ENCODE peak calls at places on chromosomes 12 and 14, in seven cellular contexts. One of them, this sample, is unnamed.

GRCh38 chr12:93126069-93126474 is 197.0 kb upstream of the EEA1 start:
- DNase-seq in neuronal stem cell: no peak
- DNase-seq in H1: no peak
- DNase-seq in mesenchymal stem cell: no peak
- DNase-seq in H9: no peak
- DNase-seq in IMR-90: no peak
- DNase-seq in mesendoderm: no peak
- DNase-seq in this sample: no peak

GRCh38 chr14:101950516-101951215 is 13.7 kb upstream of the DYNC1H1 start:
- DNase-seq in H9: no peak
- DNase-seq in mesendoderm: no peak
- DNase-seq in IMR-90: no peak
- DNase-seq in mesenchymal stem cell: no peak
- DNase-seq in H1: no peak
- DNase-seq in neuronal stem cell: no peak
- DNase-seq in this sample: no peak

GRCh38 chr12:58105225-58106119 is 164.1 kb downstream of the ATP23 start:
- DNase-seq in mesenchymal stem cell: peak; percentile 4
- DNase-seq in mesendoderm: peak; percentile 24
- DNase-seq in neuronal stem cell: no peak
- DNase-seq in IMR-90: peak; percentile 7
- DNase-seq in H9: no peak
- DNase-seq in H1: no peak
- DNase-seq in this sample: no peak

GRCh38 chr14:55438066-55438683 is 2.2 kb downstream of the TBPL2 start:
- DNase-seq in mesendoderm: peak; percentile 52
- DNase-seq in neuronal stem cell: peak; percentile 29
- DNase-seq in H9: no peak
- DNase-seq in IMR-90: peak; percentile 73
- DNase-seq in H1: no peak
- DNase-seq in mesenchymal stem cell: peak; percentile 57
- DNase-seq in this sample: peak; percentile 33

GRCh38 chr14:76924363-76925151 is 98.3 kb downstream of the LRRC74A start:
- DNase-seq in neuronal stem cell: peak; percentile 64
- DNase-seq in IMR-90: no peak
- DNase-seq in mesendoderm: peak; percentile 97
- DNase-seq in H9: peak; percentile 95
- DNase-seq in mesenchymal stem cell: peak; percentile 60
- DNase-seq in H1: peak; percentile 87
- DNase-seq in this sample: no peak

GRCh38 chr12:3998968-3999792 is 126.0 kb upstream of the PARP11 start:
- DNase-seq in H9: no peak
- DNase-seq in H1: no peak
- DNase-seq in IMR-90: no peak
- DNase-seq in mesenchymal stem cell: no peak
- DNase-seq in mesendoderm: peak; percentile 90
- DNase-seq in neuronal stem cell: no peak
- DNase-seq in this sample: peak; percentile 96

GRCh38 chr12:113649256-113649830 is 177.7 kb upstream of the LHX5 start:
- DNase-seq in mesenchymal stem cell: no peak
- DNase-seq in H9: no peak
- DNase-seq in H1: no peak
- DNase-seq in mesendoderm: no peak
- DNase-seq in IMR-90: no peak
- DNase-seq in neuronal stem cell: no peak
- DNase-seq in this sample: no peak

GRCh38 chr12:2297004-2297403 is 244.2 kb downstream of the CACNA1C start:
- DNase-seq in H1: no peak
- DNase-seq in H9: no peak
- DNase-seq in neuronal stem cell: no peak
- DNase-seq in mesendoderm: no peak
- DNase-seq in mesenchymal stem cell: no peak
- DNase-seq in IMR-90: no peak
- DNase-seq in this sample: no peak

GRCh38 chr14:91063119-91063518 is 2.7 kb upstream of the RPS6KA5 start:
- DNase-seq in mesenchymal stem cell: no peak
- DNase-seq in mesendoderm: no peak
- DNase-seq in H1: no peak
- DNase-seq in neuronal stem cell: no peak
- DNase-seq in IMR-90: no peak
- DNase-seq in H9: no peak
- DNase-seq in this sample: no peak

GRCh38 chr14:97107760-97108159 is 310.6 kb downstream of the VRK1 start:
- DNase-seq in neuronal stem cell: no peak
- DNase-seq in H1: no peak
- DNase-seq in H9: no peak
- DNase-seq in IMR-90: no peak
- DNase-seq in mesendoderm: no peak
- DNase-seq in mesenchymal stem cell: no peak
- DNase-seq in this sample: peak; percentile 18

GRCh38 chr12:115224031-115224430 is 540.1 kb upstream of the TBX3 start:
- DNase-seq in mesenchymal stem cell: no peak
- DNase-seq in H1: no peak
- DNase-seq in mesendoderm: no peak
- DNase-seq in H9: no peak
- DNase-seq in neuronal stem cell: peak; percentile 12
- DNase-seq in IMR-90: no peak
- DNase-seq in this sample: no peak
- H3K18ac ChIP-seq in mesenchymal stem cell: no peak overlapping the region
- H3K18ac ChIP-seq in H1: no peak overlapping the region
- H3K18ac ChIP-seq in mesendoderm: no peak overlapping the region
- H3K18ac ChIP-seq in H9: no peak overlapping the region
- H3K18ac ChIP-seq in neuronal stem cell: no peak overlapping the region
- H3K18ac ChIP-seq in IMR-90: no peak overlapping the region
- H3K18ac ChIP-seq in this sample: no peak overlapping the region

GRCh38 chr14:88184956-88185355 is 138.1 kb downstream of the KCNK10 start:
- DNase-seq in H1: no peak
- DNase-seq in IMR-90: no peak
- DNase-seq in neuronal stem cell: no peak
- DNase-seq in mesendoderm: no peak
- DNase-seq in H9: no peak
- DNase-seq in mesenchymal stem cell: no peak
- DNase-seq in this sample: no peak
- H2AK5ac ChIP-seq in H1: no peak overlapping the region
- H2AK5ac ChIP-seq in IMR-90: no peak overlapping the region
- H2AK5ac ChIP-seq in neuronal stem cell: no peak overlapping the region
- H2AK5ac ChIP-seq in mesendoderm: no peak overlapping the region
- H2AK5ac ChIP-seq in H9: no peak overlapping the region
- H2AK5ac ChIP-seq in mesenchymal stem cell: no peak overlapping the region
- H2AK5ac ChIP-seq in this sample: no peak overlapping the region

GRCh38 chr12:132496710-132497109 is 6.8 kb downstream of the FBRSL1 start:
- DNase-seq in neuronal stem cell: no peak
- DNase-seq in IMR-90: no peak
- DNase-seq in H1: no peak
- DNase-seq in mesenchymal stem cell: no peak
- DNase-seq in H9: no peak
- DNase-seq in mesendoderm: no peak
- DNase-seq in this sample: no peak

GRCh38 chr12:132494294-132495164 is 4.6 kb downstream of the FBRSL1 start:
- DNase-seq in mesenchymal stem cell: no peak
- DNase-seq in H1: no peak
- DNase-seq in neuronal stem cell: no peak
- DNase-seq in H9: no peak
- DNase-seq in IMR-90: no peak
- DNase-seq in mesendoderm: no peak
- DNase-seq in this sample: peak; percentile 94

GRCh38 chr12:132496270-132496669 is 6.3 kb downstream of the FBRSL1 start:
- DNase-seq in mesendoderm: no peak
- DNase-seq in neuronal stem cell: no peak
- DNase-seq in H9: no peak
- DNase-seq in mesenchymal stem cell: no peak
- DNase-seq in H1: no peak
- DNase-seq in IMR-90: no peak
- DNase-seq in this sample: no peak

GRCh38 chr12:132495165-132495544 is 5.2 kb downstream of the FBRSL1 start:
- DNase-seq in neuronal stem cell: no peak
- DNase-seq in H1: no peak
- DNase-seq in mesenchymal stem cell: no peak
- DNase-seq in H9: no peak
- DNase-seq in IMR-90: no peak
- DNase-seq in mesendoderm: no peak
- DNase-seq in this sample: no peak

GRCh38 chr12:132495629-132496207 is 5.8 kb downstream of the FBRSL1 start:
- DNase-seq in H9: no peak
- DNase-seq in mesenchymal stem cell: no peak
- DNase-seq in H1: no peak
- DNase-seq in mesendoderm: no peak
- DNase-seq in IMR-90: no peak
- DNase-seq in neuronal stem cell: no peak
- DNase-seq in this sample: no peak
- H3K18ac ChIP-seq in H9: no peak overlapping the region
- H3K18ac ChIP-seq in mesenchymal stem cell: no peak overlapping the region
- H3K18ac ChIP-seq in H1: no peak overlapping the region
- H3K18ac ChIP-seq in mesendoderm: no peak overlapping the region
- H3K18ac ChIP-seq in IMR-90: no peak overlapping the region
- H3K18ac ChIP-seq in neuronal stem cell: peak overlapping the region; percentile 48
- H3K18ac ChIP-seq in this sample: peak overlapping the region; percentile 62

GRCh38 chr12:72307229-72307628 is 35.1 kb downstream of the TRHDE start:
- DNase-seq in mesendoderm: no peak
- DNase-seq in mesenchymal stem cell: no peak
- DNase-seq in neuronal stem cell: no peak
- DNase-seq in H9: no peak
- DNase-seq in IMR-90: no peak
- DNase-seq in H1: no peak
- DNase-seq in this sample: peak; percentile 54
- H2AK5ac ChIP-seq in mesendoderm: no peak overlapping the region
- H2AK5ac ChIP-seq in mesenchymal stem cell: no peak overlapping the region
- H2AK5ac ChIP-seq in neuronal stem cell: no peak overlapping the region
- H2AK5ac ChIP-seq in H9: no peak overlapping the region
- H2AK5ac ChIP-seq in IMR-90: no peak overlapping the region
- H2AK5ac ChIP-seq in H1: no peak overlapping the region
- H2AK5ac ChIP-seq in this sample: no peak overlapping the region

DNA sequence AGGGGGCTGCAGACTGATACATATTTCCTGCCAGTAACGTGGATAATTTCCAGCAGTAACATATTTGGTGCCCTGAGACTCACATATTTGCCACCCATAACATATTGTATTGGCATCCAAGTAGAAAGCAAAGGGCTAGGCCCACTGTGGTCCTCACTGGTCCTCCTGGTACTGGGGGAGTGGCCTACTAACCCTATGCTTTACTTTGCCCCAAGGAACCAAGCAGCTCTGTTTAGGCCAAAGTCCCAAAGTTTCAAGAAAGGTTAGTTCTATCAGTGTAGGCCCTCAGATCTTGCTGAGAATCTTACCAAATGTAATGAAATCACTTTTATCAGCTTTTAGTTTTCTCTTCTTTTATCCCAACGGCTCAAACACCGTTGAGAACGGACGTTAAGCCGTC is 35.4 kb upstream of the NAP1L1 start:
- DNase-seq in neuronal stem cell: no peak
- DNase-seq in IMR-90: no peak
- DNase-seq in mesenchymal stem cell: no peak
- DNase-seq in H9: no peak
- DNase-seq in H1: no peak
- DNase-seq in mesendoderm: no peak
- DNase-seq in this sample: no peak
- H3K18ac ChIP-seq in neuronal stem cell: no peak overlapping the region
- H3K18ac ChIP-seq in IMR-90: no peak overlapping the region
- H3K18ac ChIP-seq in mesenchymal stem cell: no peak overlapping the region
- H3K18ac ChIP-seq in H9: no peak overlapping the region
- H3K18ac ChIP-seq in H1: no peak overlapping the region
- H3K18ac ChIP-seq in mesendoderm: no peak overlapping the region
- H3K18ac ChIP-seq in this sample: no peak overlapping the region

GRCh38 chr14:28678887-28679286 is 87.7 kb upstream of the FOXG1 start:
- DNase-seq in mesendoderm: no peak
- DNase-seq in H1: no peak
- DNase-seq in mesenchymal stem cell: no peak
- DNase-seq in neuronal stem cell: no peak
- DNase-seq in IMR-90: no peak
- DNase-seq in H9: no peak
- DNase-seq in this sample: no peak
- H2AK5ac ChIP-seq in mesendoderm: no peak overlapping the region
- H2AK5ac ChIP-seq in H1: no peak overlapping the region
- H2AK5ac ChIP-seq in mesenchymal stem cell: no peak overlapping the region
- H2AK5ac ChIP-seq in neuronal stem cell: no peak overlapping the region
- H2AK5ac ChIP-seq in IMR-90: no peak overlapping the region
- H2AK5ac ChIP-seq in H9: no peak overlapping the region
- H2AK5ac ChIP-seq in this sample: no peak overlapping the region

GRCh38 chr12:124457287-124458219 is 109.9 kb downstream of the NCOR2 start:
- DNase-seq in mesenchymal stem cell: peak; percentile 37
- DNase-seq in mesendoderm: no peak
- DNase-seq in IMR-90: peak; percentile 44
- DNase-seq in neuronal stem cell: no peak
- DNase-seq in H9: no peak
- DNase-seq in H1: no peak
- DNase-seq in this sample: peak; percentile 69
- H3K18ac ChIP-seq in mesenchymal stem cell: peak overlapping the region; percentile 13
- H3K18ac ChIP-seq in mesendoderm: no peak overlapping the region
- H3K18ac ChIP-seq in IMR-90: no peak overlapping the region
- H3K18ac ChIP-seq in neuronal stem cell: peak overlapping the region; percentile 93
- H3K18ac ChIP-seq in H9: no peak overlapping the region
- H3K18ac ChIP-seq in H1: no peak overlapping the region
- H3K18ac ChIP-seq in this sample: no peak overlapping the region

DNA sequence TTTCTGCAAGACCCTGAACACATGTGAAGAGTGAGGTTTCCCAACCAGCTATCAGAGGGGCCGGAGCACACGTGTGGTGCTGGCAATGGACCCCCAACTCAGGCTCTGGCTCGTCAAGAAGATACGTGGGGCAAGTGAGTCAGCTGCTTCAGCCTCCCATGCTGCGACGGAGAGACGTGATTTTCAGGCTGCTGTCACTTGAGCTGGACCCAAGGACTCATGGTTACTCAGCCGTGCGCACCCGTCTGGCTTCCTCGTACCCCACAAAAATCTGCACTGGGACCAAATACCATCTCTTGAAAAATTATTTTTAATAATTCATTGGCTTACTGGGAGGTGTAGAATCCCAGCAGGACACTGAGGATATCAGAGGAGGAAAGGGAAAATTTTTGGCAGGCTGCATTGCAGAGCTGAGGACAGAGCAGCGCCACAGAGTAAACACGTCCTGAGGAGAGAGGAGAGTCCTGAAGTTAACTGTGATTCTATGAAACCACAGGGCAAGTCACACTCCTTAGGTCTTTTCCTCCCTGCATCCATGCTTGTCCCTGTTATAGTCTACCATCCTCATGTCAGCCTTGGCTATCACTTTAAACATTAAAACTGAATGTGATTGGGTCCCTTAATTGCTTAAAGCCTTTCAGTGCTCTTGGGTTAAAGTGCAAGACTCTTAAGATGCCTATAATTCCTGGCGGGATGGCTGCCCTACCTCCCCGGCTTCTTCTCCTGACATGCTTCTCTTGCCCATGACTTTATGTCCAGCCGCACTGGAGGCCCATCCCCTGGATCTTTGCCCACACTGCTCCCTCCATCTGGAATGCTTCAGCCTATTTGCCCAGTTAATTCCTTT is 95.3 kb upstream of the SLC35F4 start:
- DNase-seq in IMR-90: no peak
- DNase-seq in neuronal stem cell: no peak
- DNase-seq in mesendoderm: no peak
- DNase-seq in H1: no peak
- DNase-seq in mesenchymal stem cell: no peak
- DNase-seq in H9: no peak
- DNase-seq in this sample: no peak
- H2AK5ac ChIP-seq in IMR-90: no peak overlapping the region
- H2AK5ac ChIP-seq in neuronal stem cell: no peak overlapping the region
- H2AK5ac ChIP-seq in mesendoderm: no peak overlapping the region
- H2AK5ac ChIP-seq in H1: no peak overlapping the region
- H2AK5ac ChIP-seq in mesenchymal stem cell: no peak overlapping the region
- H2AK5ac ChIP-seq in H9: no peak overlapping the region
- H2AK5ac ChIP-seq in this sample: no peak overlapping the region

DNA sequence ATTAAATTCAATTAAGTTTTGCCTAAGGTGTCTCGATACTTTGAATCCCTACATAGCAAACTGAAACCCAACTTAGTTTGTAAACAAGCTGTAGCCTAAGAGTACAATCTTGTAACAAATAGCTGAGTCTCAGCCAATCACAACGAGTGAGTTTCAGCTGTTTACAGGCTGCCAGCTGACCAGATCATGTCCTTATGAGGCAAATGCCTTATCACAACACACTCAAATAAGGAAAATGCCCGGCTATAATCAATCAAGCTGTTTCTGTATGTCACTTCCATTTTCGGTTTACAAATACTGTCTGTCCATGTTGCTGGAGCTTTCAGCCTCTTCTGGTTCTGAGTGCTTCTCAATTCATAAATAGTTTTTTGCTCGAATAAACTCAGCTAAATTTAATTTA is 943.8 kb downstream of the SLC16A7 start:
- DNase-seq in IMR-90: no peak
- DNase-seq in mesendoderm: no peak
- DNase-seq in neuronal stem cell: no peak
- DNase-seq in H9: no peak
- DNase-seq in H1: no peak
- DNase-seq in mesenchymal stem cell: peak; percentile 53
- DNase-seq in this sample: no peak
- H3K18ac ChIP-seq in IMR-90: no peak overlapping the region
- H3K18ac ChIP-seq in mesendoderm: no peak overlapping the region
- H3K18ac ChIP-seq in neuronal stem cell: no peak overlapping the region
- H3K18ac ChIP-seq in H9: no peak overlapping the region
- H3K18ac ChIP-seq in H1: no peak overlapping the region
- H3K18ac ChIP-seq in mesenchymal stem cell: no peak overlapping the region
- H3K18ac ChIP-seq in this sample: no peak overlapping the region

This sample was measured in trophoblast cell.